ENCODE peak calls at places on chromosomes 3 and 15, in six cellular contexts. K is HepG2, G is GM12891, V is K562, N is GM12878, D is H1. O is an unnamed sample.

GRCh38 chr3:37861540-37862051 is at the start of gene CTDSPL:
- DNase-seq in K (peak; percentile 21), G (peak; percentile 29), V (peak; percentile 87), N (no peak), D (peak; percentile 69), O (no peak)

GRCh38 chr15:70036585-70037343 is 61.0 kb downstream of the TLE3 start:
- DNase-seq in K (no peak), G (no peak), V (no peak), N (peak; percentile 88), D (no peak), O (peak; percentile 70)

GRCh38 chr15:59294574-59294960 is 78.1 kb downstream of the MYO1E start:
- DNase-seq in K (no peak), G (no peak), V (no peak), N (no peak), D (no peak), O (no peak)

GRCh38 chr3:16478516-16478915 is 35.0 kb downstream of the RFTN1 start:
- DNase-seq in K (no peak), G (no peak), V (no peak), N (no peak), D (no peak), O (no peak)

GRCh38 chr3:152172465-152172864 is 96.3 kb upstream of the MBNL1 start:
- DNase-seq in K (no peak), G (no peak), V (no peak), N (no peak), D (no peak), O (no peak)

GRCh38 chr15:78615151-78615589 is 5.6 kb downstream of the CHRNA3 start:
- DNase-seq in K (no peak), G (no peak), V (no peak), N (no peak), D (peak; percentile 41), O (no peak)

GRCh38 chr15:25892126-25892525 is 29.0 kb upstream of the ATP10A start:
- DNase-seq in K (no peak), G (no peak), V (no peak), N (no peak), D (no peak), O (no peak)

GRCh38 chr3:54353547-54354339 is 231.4 kb downstream of the CACNA2D3 start:
- DNase-seq in K (no peak), G (no peak), V (no peak), N (no peak), D (no peak), O (no peak)

GRCh38 chr15:70956596-70956995 is 64.0 kb downstream of the LRRC49 start:
- DNase-seq in K (no peak), G (no peak), V (no peak), N (no peak), D (no peak), O (no peak)

GRCh38 chr3:113218011-113218678 is 6.8 kb downstream of the BOC start:
- DNase-seq in K (peak; percentile 23), G (no peak), V (no peak), N (no peak), D (no peak), O (no peak)

GRCh38 chr15:33142708-33143107 is 51.8 kb downstream of the FMN1 start:
- DNase-seq in K (peak; percentile 18), G (no peak), V (no peak), N (no peak), D (no peak), O (no peak)

GRCh38 chr3:170007031-170007663 is 30.6 kb upstream of the GPR160 start:
- DNase-seq in K (peak; percentile 51), G (peak; percentile 35), V (no peak), N (peak; percentile 37), D (no peak), O (peak; percentile 34)

GRCh38 chr15:100781961-100782525 is 97.6 kb upstream of the ALDH1A3 start:
- DNase-seq in K (no peak), G (no peak), V (no peak), N (no peak), D (no peak), O (no peak)

GRCh38 chr15:25565470-25566264 is 126.8 kb upstream of the UBE3A start:
- DNase-seq in K (no peak), G (no peak), V (no peak), N (no peak), D (no peak), O (no peak)

GRCh38 chr15:68650901-68651709 is 72.3 kb downstream of the CORO2B start:
- DNase-seq in K (peak; percentile 18), G (peak; percentile 49), V (peak; percentile 89), N (no peak), D (peak; percentile 100), O (peak; percentile 47)

GRCh38 chr15:90598053-90598577 is 68.4 kb downstream of the CRTC3 start:
- DNase-seq in K (peak; percentile 40), G (peak; percentile 37), V (peak; percentile 74), N (peak; percentile 46), D (no peak), O (peak; percentile 54)

GRCh38 chr15:74482661-74483060 is 21.7 kb upstream of the UBL7 start:
- DNase-seq in K (peak; percentile 24), G (no peak), V (no peak), N (no peak), D (no peak), O (no peak)

GRCh38 chr3:194095464-194095863 is 40.5 kb upstream of the HES1 start:
- DNase-seq in K (peak; percentile 61), G (no peak), V (no peak), N (no peak), D (no peak), O (no peak)

GRCh38 chr3:158727499-158728377 is 4.5 kb downstream of the RARRES1 start:
- DNase-seq in K (peak; percentile 44), G (peak; percentile 54), V (peak; percentile 70), N (peak; percentile 26), D (no peak), O (peak; percentile 42)

GRCh38 chr3:49715611-49716121 is 3.8 kb downstream of the AMIGO3 start:
- DNase-seq in K (no peak), G (no peak), V (no peak), N (no peak), D (no peak), O (no peak)

GRCh38 chr3:149970716-149971402 is at the start of gene PFN2:
- DNase-seq in K (peak; percentile 47), G (peak; percentile 35), V (peak; percentile 72), N (no peak), D (peak; percentile 87), O (peak; percentile 36)

GRCh38 chr3:188400494-188401243 is 246.7 kb downstream of the LPP start:
- DNase-seq in K (no peak), G (peak; percentile 15), V (no peak), N (peak; percentile 68), D (no peak), O (peak; percentile 12)

GRCh38 chr3:168266335-168266734 is 170.6 kb upstream of the GOLIM4 start:
- DNase-seq in K (no peak), G (no peak), V (no peak), N (no peak), D (no peak), O (no peak)

GRCh38 chr3:39166134-39166710 is 12.8 kb upstream of the CSRNP1 start:
- DNase-seq in K (no peak), G (no peak), V (no peak), N (no peak), D (no peak), O (no peak)

GRCh38 chr3:131892331-131892730 is 142.5 kb downstream of the CPNE4 start:
- DNase-seq in K (no peak), G (no peak), V (no peak), N (no peak), D (no peak), O (no peak)

GRCh38 chr15:40353697-40354096 is 2.9 kb downstream of the PHGR1 start:
- DNase-seq in K (no peak), G (no peak), V (no peak), N (no peak), D (no peak), O (no peak)

GRCh38 chr3:177345049-177345972 is 148.0 kb upstream of the TBL1XR1 start:
- DNase-seq in K (peak; percentile 91), G (no peak), V (peak; percentile 89), N (no peak), D (no peak), O (no peak)
- TF ChIP-seq POLR2A in K (peak; percentile 31), G (no peak), V (peak; percentile 78), N (no peak), D (no peak), O (no peak)

GRCh38 chr15:62164500-62165028 is 521 bp downstream of the C2CD4B start:
- DNase-seq in K (no peak), G (no peak), V (no peak), N (no peak), D (peak; percentile 76), O (peak; percentile 15)
- TF ChIP-seq TAF1 in K (no peak), G (no peak), V (no peak), N (no peak), D (no peak), O (no peak)

GRCh38 chr3:119717520-119717919 is 14.7 kb downstream of the CFAP91 start:
- DNase-seq in K (no peak), G (no peak), V (no peak), N (no peak), D (no peak), O (no peak)

GRCh38 chr3:119715105-119715504 is 12.3 kb downstream of the CFAP91 start:
- DNase-seq in K (no peak), G (no peak), V (no peak), N (no peak), D (no peak), O (no peak)

DNA sequence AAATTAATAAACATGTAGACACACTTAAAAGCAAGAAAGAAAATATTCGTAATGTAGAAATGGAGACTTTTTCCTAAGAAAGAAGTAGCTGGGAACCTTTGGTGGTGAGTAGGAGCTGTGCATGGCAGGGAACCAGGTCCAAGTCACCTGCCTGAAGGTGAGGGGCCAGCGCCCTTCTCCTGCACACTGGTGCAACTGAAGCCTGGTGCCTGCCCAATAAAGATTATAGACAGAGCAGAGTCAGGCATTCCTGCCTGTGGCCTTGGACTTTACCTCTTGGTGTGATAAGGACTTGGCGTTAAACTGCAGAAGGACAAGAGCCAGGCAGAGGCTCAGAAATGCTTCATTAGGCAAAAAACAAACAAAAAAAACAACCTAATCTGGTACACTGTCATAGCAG is 14.2 kb downstream of the CFAP91 start:
- DNase-seq in K (peak; percentile 80), G (no peak), V (no peak), N (no peak), D (no peak), O (no peak)
- TF ChIP-seq POLR2AphosphoS5 in K (no peak), G (no peak), V (no peak), N (no peak), D (no peak), O (no peak)

GRCh38 chr3:184314363-184314699 is at the start of gene EIF4G1:
- DNase-seq in K (peak; percentile 82), G (peak; percentile 96), V (peak; percentile 94), N (peak; percentile 61), D (peak; percentile 92), O (peak; percentile 97)
- TF ChIP-seq POLR2A in K (peak; percentile 74), G (peak; percentile 78), V (peak; percentile 62), N (peak; percentile 86), D (peak; percentile 83), O (peak; percentile 86)

DNA sequence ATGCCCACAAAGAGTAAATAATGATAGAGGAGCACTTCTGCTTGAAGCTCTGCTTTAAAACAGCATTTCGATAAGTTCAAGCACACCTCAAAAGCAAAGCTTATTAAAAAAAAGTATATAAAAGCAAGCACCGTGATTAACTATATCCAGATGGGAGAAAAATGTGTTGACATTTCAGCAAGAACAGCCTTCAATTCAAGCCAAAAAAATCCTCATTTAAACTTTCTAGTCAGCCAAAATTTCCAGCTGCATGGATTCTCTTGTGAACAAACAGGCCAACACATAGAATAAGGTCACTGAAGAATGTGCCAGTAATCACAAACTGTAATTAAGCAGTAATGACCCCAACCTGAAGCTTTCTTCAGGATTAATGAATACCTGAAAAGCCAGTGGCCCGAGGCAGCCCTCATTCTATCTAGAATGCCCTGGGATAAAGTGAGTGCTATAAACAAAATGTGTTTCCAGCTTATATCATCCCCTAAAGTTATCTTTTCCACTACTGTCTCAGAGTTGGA is 130.7 kb upstream of the KCNMB2 start:
- DNase-seq in K (no peak), G (no peak), V (no peak), N (no peak), D (no peak), O (no peak)
- TF ChIP-seq TAF1 in K (no peak), G (no peak), V (no peak), N (no peak), D (no peak), O (no peak)